ENCODE peak calls at places on chromosomes 2 and 18, in ten cellular contexts. C, E, I, F, G, S, Q, V, T and K are unnamed samples. For H3K9me3, the result is how much of the 10 kb centered on the place peaks cover.

GRCh38 chr2:232388324-232388891 is 9.9 kb downstream of the ALPP start:
- DNase-seq in C (peak), E (no peak), I (no peak), F (peak), G (peak), S (no peak), Q (no peak), V (no peak), T (no peak), K (no peak)

GRCh38 chr2:171316755-171317337 is 116.9 kb downstream of the METTL8 start:
- DNase-seq in C (no peak), E (no peak), I (no peak), F (no peak), G (no peak), S (no peak), Q (no peak), V (no peak), T (no peak), K (no peak)

GRCh38 chr18:23204589-23205235 is 69.4 kb downstream of the CABLES1 start:
- DNase-seq in C (peak), E (no peak), I (no peak), F (no peak), G (no peak), S (no peak), Q (no peak), V (no peak), T (no peak), K (no peak)

GRCh38 chr2:65265090-65266045 is 37.7 kb downstream of the ACTR2 start:
- DNase-seq in C (peak), E (no peak), I (peak), F (peak), G (no peak), S (peak), Q (no peak), V (no peak), T (peak), K (no peak)

GRCh38 chr2:136212426-136213378 is 94.8 kb upstream of the CXCR4 start:
- DNase-seq in C (no peak), E (peak), I (no peak), F (peak), G (no peak), S (no peak), Q (no peak), V (no peak), T (no peak), K (no peak)

GRCh38 chr2:168336786-168337388 is 89.5 kb upstream of the STK39 start:
- DNase-seq in C (no peak), E (peak), I (no peak), F (peak), G (no peak), S (no peak), Q (no peak), V (no peak), T (peak), K (peak)

GRCh38 chr2:43882312-43882711 is 43.5 kb downstream of the ABCG8 start:
- DNase-seq in C (no peak), E (no peak), I (no peak), F (no peak), G (no peak), S (no peak), Q (no peak), V (no peak), T (no peak), K (no peak)

GRCh38 chr18:13449651-13450050 is 231.1 kb downstream of the LDLRAD4 start:
- DNase-seq in C (no peak), E (no peak), I (no peak), F (no peak), G (no peak), S (no peak), Q (no peak), V (peak), T (no peak), K (no peak)

GRCh38 chr2:133674433-133675331 is 106.4 kb upstream of the NCKAP5 start:
- DNase-seq in C (peak), E (no peak), I (peak), F (peak), G (no peak), S (peak), Q (peak), V (peak), T (no peak), K (no peak)

GRCh38 chr18:41887100-41887499 is 67.9 kb upstream of the PIK3C3 start:
- DNase-seq in C (peak), E (no peak), I (no peak), F (no peak), G (no peak), S (no peak), Q (peak), V (no peak), T (no peak), K (no peak)

GRCh38 chr2:202261531-202261930 is 4.0 kb upstream of the NOP58 start:
- DNase-seq in C (peak), E (no peak), I (peak), F (no peak), G (no peak), S (no peak), Q (no peak), V (no peak), T (no peak), K (no peak)

GRCh38 chr2:68755071-68755470 is 20.5 kb downstream of the ARHGAP25 start:
- DNase-seq in C (peak), E (peak), I (peak), F (no peak), G (no peak), S (no peak), Q (no peak), V (no peak), T (no peak), K (no peak)

GRCh38 chr2:189570565-189570964 is 10.0 kb downstream of the SLC40A1 start:
- DNase-seq in C (peak), E (no peak), I (peak), F (no peak), G (no peak), S (peak), Q (no peak), V (no peak), T (no peak), K (no peak)

GRCh38 chr18:44679912-44680270 is 797 bp upstream of the SETBP1 start:
- DNase-seq in C (peak), E (peak), I (peak), F (peak), G (peak), S (no peak), Q (peak), V (peak), T (no peak), K (no peak)

GRCh38 chr2:238947920-238948710 is 100.2 kb downstream of the TWIST2 start:
- DNase-seq in C (peak), E (no peak), I (peak), F (no peak), G (no peak), S (peak), Q (peak), V (peak), T (peak), K (no peak)

GRCh38 chr2:241895732-241896641 is 26.5 kb downstream of the RTP5 start:
- DNase-seq in C (peak), E (no peak), I (peak), F (peak), G (peak), S (no peak), Q (peak), V (no peak), T (no peak), K (no peak)

GRCh38 chr2:172701250-172701649 is 34.4 kb upstream of the RAPGEF4 start:
- DNase-seq in C (peak), E (no peak), I (peak), F (no peak), G (no peak), S (peak), Q (no peak), V (no peak), T (no peak), K (no peak)

GRCh38 chr18:76496200-76496890 is 1.3 kb upstream of the ZNF516 start:
- DNase-seq in C (peak), E (peak), I (peak), F (peak), G (peak), S (peak), Q (peak), V (peak), T (no peak), K (peak)

GRCh38 chr2:155895016-155895415 is 437.5 kb downstream of the NR4A2 start:
- DNase-seq in C (no peak), E (no peak), I (no peak), F (no peak), G (no peak), S (no peak), Q (no peak), V (no peak), T (no peak), K (no peak)

GRCh38 chr18:46252754-46253153 is 148.6 kb downstream of the HAUS1 start:
- DNase-seq in C (no peak), E (no peak), I (no peak), F (no peak), G (no peak), S (no peak), Q (no peak), V (no peak), T (no peak), K (no peak)

GRCh38 chr2:163191372-163191771 is 352.8 kb upstream of the KCNH7 start:
- DNase-seq in C (peak), E (no peak), I (peak), F (peak), G (no peak), S (peak), Q (no peak), V (no peak), T (peak), K (no peak)

GRCh38 chr2:144084114-144084661 is 435.7 kb downstream of the ZEB2 start:
- DNase-seq in C (peak), E (no peak), I (peak), F (no peak), G (no peak), S (peak), Q (no peak), V (no peak), T (no peak), K (no peak)

GRCh38 chr2:20589975-20590703 is 60.8 kb downstream of the HS1BP3 start:
- DNase-seq in C (peak), E (no peak), I (no peak), F (no peak), G (peak), S (peak), Q (peak), V (no peak), T (no peak), K (no peak)

GRCh38 chr18:13216092-13216582 is 2.4 kb upstream of the LDLRAD4 start:
- DNase-seq in C (peak), E (peak), I (peak), F (peak), G (no peak), S (peak), Q (no peak), V (peak), T (peak), K (peak)

GRCh38 chr2:173184031-173185004 is 108.7 kb downstream of the MAP3K20 start:
- DNase-seq in C (peak), E (no peak), I (peak), F (no peak), G (no peak), S (peak), Q (peak), V (peak), T (peak), K (no peak)

GRCh38 chr18:73780218-73780617 is 367.4 kb downstream of the FBXO15 start:
- DNase-seq in C (no peak), E (no peak), I (no peak), F (no peak), G (no peak), S (no peak), Q (no peak), V (no peak), T (no peak), K (no peak)

GRCh38 chr18:63480476-63480875 is 3.7 kb downstream of the SERPINB5 start:
- DNase-seq in C (no peak), E (no peak), I (no peak), F (no peak), G (no peak), S (no peak), Q (no peak), V (no peak), T (no peak), K (no peak)

GRCh38 chr2:207163815-207164747 is 1.7 kb downstream of the KLF7 start:
- DNase-seq in C (peak), E (peak), I (peak), F (peak), G (peak), S (peak), Q (peak), V (peak), T (no peak), K (no peak)

GRCh38 chr2:2165135-2165534 is 165.9 kb downstream of the MYT1L start:
- DNase-seq in C (no peak), E (no peak), I (no peak), F (no peak), G (no peak), S (no peak), Q (no peak), V (no peak), T (no peak), K (no peak)

GRCh38 chr2:179051250-179051649 is 1.3 kb upstream of the CCDC141 start:
- DNase-seq in C (no peak), E (no peak), I (peak), F (peak), G (no peak), S (no peak), Q (no peak), V (no peak), T (no peak), K (no peak)

GRCh38 chr18:33275843-33276242 is 164.7 kb downstream of the CCDC178 start:
- DNase-seq in C (no peak), E (no peak), I (no peak), F (no peak), G (no peak), S (no peak), Q (no peak), V (no peak), T (no peak), K (no peak)

GRCh38 chr2:56185582-56186046 is 1.8 kb downstream of the CCDC85A start:
- DNase-seq in C (peak), E (no peak), I (no peak), F (peak), G (peak), S (peak), Q (no peak), V (peak), T (no peak), K (no peak)

GRCh38 chr18:10739152-10739551 is 213.3 kb downstream of the NAPG start:
- DNase-seq in C (no peak), E (no peak), I (peak), F (no peak), G (no peak), S (no peak), Q (no peak), V (no peak), T (no peak), K (no peak)

GRCh38 chr2:75289771-75290170 is 90.5 kb upstream of the TACR1 start:
- DNase-seq in C (peak), E (no peak), I (no peak), F (no peak), G (no peak), S (no peak), Q (no peak), V (no peak), T (no peak), K (no peak)

GRCh38 chr2:234304945-234305344 is 191.9 kb downstream of the ARL4C start:
- DNase-seq in C (peak), E (no peak), I (no peak), F (peak), G (no peak), S (peak), Q (no peak), V (no peak), T (no peak), K (no peak)

GRCh38 chr18:78459646-78460045 is 520.0 kb upstream of the SALL3 start:
- DNase-seq in C (no peak), E (no peak), I (no peak), F (no peak), G (no peak), S (no peak), Q (no peak), V (no peak), T (no peak), K (no peak)

GRCh38 chr2:150165988-150166965 is 321.2 kb downstream of the RND3 start:
- DNase-seq in C (no peak), E (no peak), I (peak), F (no peak), G (no peak), S (peak), Q (no peak), V (no peak), T (no peak), K (no peak)

GRCh38 chr18:23226930-23227728 is 91.8 kb downstream of the CABLES1 start:
- DNase-seq in C (peak), E (no peak), I (peak), F (no peak), G (no peak), S (peak), Q (no peak), V (peak), T (no peak), K (no peak)

DNA sequence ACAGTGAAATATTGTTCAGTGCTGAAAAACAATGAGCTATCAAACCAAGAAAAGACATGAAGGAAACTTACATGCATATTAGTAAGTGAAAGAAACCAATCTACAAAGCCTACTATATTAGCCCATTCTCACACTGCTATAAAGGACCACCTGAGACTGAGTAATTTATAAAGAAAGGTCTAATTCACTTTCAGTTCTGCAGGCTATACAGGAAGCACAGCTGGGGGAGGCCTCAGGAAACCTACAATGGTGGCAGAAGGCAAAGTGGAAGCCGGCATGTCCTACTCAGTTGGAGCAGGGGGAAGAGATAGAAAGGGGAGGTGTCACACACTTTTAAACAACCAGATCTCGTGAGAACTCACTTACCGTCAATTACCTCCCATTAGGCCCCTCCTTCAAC is 232.1 kb downstream of the TMX3 start:
- DNase-seq in C (no peak), E (no peak), I (no peak), F (no peak), G (no peak), S (no peak), Q (no peak), V (no peak), T (no peak), K (no peak)
- H3K9me3 ChIP-seq in C (under half), E (under half), I (under half), F (under half), G (under half), S (under half), Q (under half), V (under half), T (under half), K (under half)

GRCh38 chr2:198238429-198238828 is 434.0 kb downstream of the PLCL1 start:
- DNase-seq in C (no peak), E (no peak), I (no peak), F (no peak), G (no peak), S (no peak), Q (no peak), V (no peak), T (no peak), K (no peak)
- H3K9me3 ChIP-seq in C (under half), E (under half), I (under half), F (under half), G (under half), S (under half), Q (under half), V (under half), T (under half), K (under half)

DNA sequence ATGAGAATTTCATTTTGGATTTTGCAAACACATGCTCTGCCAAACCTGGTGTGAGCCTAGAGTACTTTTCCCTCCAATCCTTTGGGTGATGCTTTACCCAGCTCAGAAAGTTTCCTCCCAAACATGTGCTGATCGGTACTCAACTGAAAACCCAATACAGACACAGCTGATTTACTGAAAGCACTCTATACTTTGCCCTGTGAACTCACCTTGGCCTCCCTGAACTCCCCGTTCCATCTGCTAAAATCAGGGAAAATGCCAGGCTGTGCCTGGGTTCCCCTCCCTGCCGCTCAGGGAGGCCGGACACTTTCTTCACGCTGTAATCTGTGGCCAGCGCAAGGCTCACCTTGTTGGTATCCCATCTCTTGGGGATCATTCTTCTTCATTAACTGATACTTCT is 391.2 kb downstream of the CBLN2 start:
- DNase-seq in C (no peak), E (no peak), I (no peak), F (no peak), G (no peak), S (no peak), Q (no peak), V (no peak), T (no peak), K (no peak)
- H3K9me3 ChIP-seq in C (under half), E (under half), I (under half), F (under half), G (under half), S (under half), Q (under half), V (under half), T (under half), K (under half)

GRCh38 chr18:21155443-21155842 is 43.8 kb upstream of the ROCK1 start:
- DNase-seq in C (no peak), E (no peak), I (no peak), F (no peak), G (no peak), S (no peak), Q (no peak), V (no peak), T (no peak), K (no peak)
- H3K9me3 ChIP-seq in C (under half), E (under half), I (under half), F (under half), G (under half), S (under half), Q (under half), V (under half), T (under half), K (under half)

DNA sequence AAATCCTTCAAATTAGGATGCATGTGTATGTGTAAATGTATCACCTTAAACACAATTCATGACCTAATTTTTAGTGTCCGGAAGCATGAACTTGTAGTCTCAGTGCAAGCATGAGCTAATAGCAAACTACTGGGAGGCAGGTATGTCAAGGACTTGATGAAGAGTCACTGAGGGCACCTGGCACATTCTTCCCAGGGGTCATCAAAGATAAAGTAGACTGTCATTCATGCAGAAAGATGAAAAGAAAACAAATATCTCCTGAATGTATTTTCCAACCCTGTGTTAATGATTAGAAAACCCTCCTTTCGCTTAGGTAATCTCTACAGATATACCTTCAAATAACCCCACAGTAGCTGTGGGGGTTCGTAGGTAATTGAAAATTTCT is 234.9 kb downstream of the SOCS6 start:
- DNase-seq in C (no peak), E (no peak), I (no peak), F (no peak), G (no peak), S (no peak), Q (no peak), V (no peak), T (no peak), K (no peak)
- H3K9me3 ChIP-seq in C (under half), E (under half), I (under half), F (under half), G (under half), S (under half), Q (under half), V (under half), T (under half), K (under half)

GRCh38 chr2:94774851-94775250 is 96.4 kb upstream of the TEKT4 start:
- DNase-seq in C (no peak), E (no peak), I (no peak), F (no peak), G (no peak), S (no peak), Q (no peak), V (peak), T (no peak), K (no peak)
- H3K9me3 ChIP-seq in C (under half), E (under half), I (under half), F (under half), G (under half), S (under half), Q (under half), V (under half), T (under half), K (under half)

DNA sequence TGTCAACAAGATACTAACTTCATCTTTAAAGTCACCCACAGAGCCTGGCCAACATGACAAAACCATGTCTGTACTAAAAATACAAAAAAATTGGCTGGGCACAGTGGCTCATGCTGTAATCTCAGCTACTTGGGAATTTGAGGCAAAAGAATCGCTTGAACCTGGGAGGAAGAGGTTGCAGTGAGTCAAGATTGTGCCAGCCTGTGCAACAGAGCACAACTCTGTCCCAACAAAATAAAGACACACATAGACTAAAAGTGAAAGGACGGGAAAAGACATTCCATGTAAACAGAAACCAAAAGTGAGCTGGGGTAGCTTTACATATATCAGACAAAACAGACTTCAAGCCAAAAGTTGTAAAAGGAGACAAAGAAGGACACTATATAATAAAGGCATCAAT is 34.8 kb downstream of the USP34 start:
- DNase-seq in C (peak), E (no peak), I (no peak), F (no peak), G (no peak), S (peak), Q (no peak), V (no peak), T (no peak), K (no peak)
- H3K9me3 ChIP-seq in C (under half), E (under half), I (under half), F (under half), G (under half), S (under half), Q (under half), V (under half), T (under half), K (under half)